ENCODE peak calls at places on chromosomes 11 and 22, in six cellular contexts. B is WTC11, Z is HepG2, F is K562, J is H1, X is GM12878. E is an unnamed sample.

GRCh38 chr22:37511368-37512104 is 7.7 kb downstream of the CARD10 start:
- DNase-seq in B (no peak), Z (no peak), F (no peak), J (no peak), X (no peak), E (no peak)

GRCh38 chr22:29702025-29702930 is 17.5 kb upstream of the CABP7 start:
- DNase-seq in B (no peak), Z (no peak), F (no peak), J (no peak), X (no peak), E (no peak)

GRCh38 chr11:132131051-132131450 is 760.6 kb downstream of the NTM start:
- DNase-seq in B (no peak), Z (no peak), F (no peak), J (no peak), X (no peak), E (no peak)

GRCh38 chr11:45288395-45288794 is 2.3 kb upstream of the SYT13 start:
- DNase-seq in B (no peak), Z (no peak), F (no peak), J (no peak), X (no peak), E (no peak)

GRCh38 chr22:22710719-22711531 is 66.5 kb downstream of the GGTLC2 start:
- DNase-seq in B (peak), Z (peak), F (peak), J (no peak), X (no peak), E (peak)

GRCh38 chr11:73507086-73507485 is 90.8 kb downstream of the FAM168A start:
- DNase-seq in B (no peak), Z (no peak), F (no peak), J (no peak), X (no peak), E (no peak)

GRCh38 chr22:45678961-45679912 is 7.6 kb downstream of the ATXN10 start:
- DNase-seq in B (no peak), Z (no peak), F (no peak), J (no peak), X (peak), E (no peak)

GRCh38 chr11:3165152-3165705 is at the start of gene OSBPL5:
- DNase-seq in B (peak), Z (no peak), F (peak), J (no peak), X (no peak), E (peak)

GRCh38 chr11:34356918-34357645 is 728 bp downstream of the ABTB2 start:
- DNase-seq in B (peak), Z (no peak), F (no peak), J (no peak), X (no peak), E (peak)

GRCh38 chr11:116731097-116731761 is 41.6 kb downstream of the BUD13 start:
- DNase-seq in B (peak), Z (peak), F (no peak), J (no peak), X (no peak), E (peak)

GRCh38 chr22:37742374-37743092 is 45.7 kb downstream of the TRIOBP start:
- DNase-seq in B (no peak), Z (no peak), F (no peak), J (no peak), X (no peak), E (no peak)

GRCh38 chr11:32584921-32585320 is 1.3 kb downstream of the EIF3M start:
- DNase-seq in B (no peak), Z (no peak), F (peak), J (no peak), X (no peak), E (peak)

GRCh38 chr11:14519692-14520085 is 497 bp downstream of the PSMA1 start:
- DNase-seq in B (no peak), Z (no peak), F (no peak), J (no peak), X (peak), E (no peak)

DNA sequence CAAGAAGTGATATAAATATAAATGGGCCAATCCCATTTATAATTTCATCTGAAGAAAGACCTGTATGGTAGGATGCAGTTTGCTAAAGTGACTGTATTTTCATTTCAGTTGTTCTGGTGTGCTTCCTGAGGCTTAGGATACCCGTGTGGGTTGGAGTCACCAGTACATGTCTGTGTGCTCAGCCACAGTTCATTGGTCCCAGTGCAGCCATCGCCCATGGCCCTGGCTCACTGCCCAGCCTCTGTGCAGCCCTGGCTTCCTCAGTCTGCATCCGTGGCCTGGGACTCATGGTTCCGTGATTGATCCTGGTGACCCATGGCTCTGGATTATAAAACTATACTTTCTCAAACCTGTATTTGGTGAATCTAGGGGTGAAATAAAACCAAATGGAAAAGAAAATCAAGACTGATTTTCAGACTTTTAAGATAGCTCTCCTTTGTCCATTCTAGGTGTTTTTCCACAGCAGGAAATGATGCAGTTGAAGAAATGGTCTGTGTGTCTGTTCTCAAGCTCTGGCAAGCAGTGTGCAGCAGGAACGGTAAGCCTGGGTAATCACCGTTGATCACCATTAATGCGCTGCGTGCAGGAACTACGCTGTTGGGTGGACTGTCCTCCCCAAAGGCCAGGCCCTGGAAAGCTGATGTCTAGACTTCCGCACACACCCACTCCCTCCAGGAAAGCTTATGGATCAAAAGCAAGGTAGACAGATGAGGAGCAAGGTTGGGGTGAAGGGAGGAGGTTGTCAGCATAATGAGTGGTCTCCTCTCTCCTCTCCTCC is 27.2 kb downstream of the TTC12 start:
- DNase-seq in B (no peak), Z (no peak), F (no peak), J (no peak), X (no peak), E (no peak)
- TF ChIP-seq CREB1 in B (no peak), Z (no peak), F (no peak), J (no peak), X (no peak), E (no peak)

DNA sequence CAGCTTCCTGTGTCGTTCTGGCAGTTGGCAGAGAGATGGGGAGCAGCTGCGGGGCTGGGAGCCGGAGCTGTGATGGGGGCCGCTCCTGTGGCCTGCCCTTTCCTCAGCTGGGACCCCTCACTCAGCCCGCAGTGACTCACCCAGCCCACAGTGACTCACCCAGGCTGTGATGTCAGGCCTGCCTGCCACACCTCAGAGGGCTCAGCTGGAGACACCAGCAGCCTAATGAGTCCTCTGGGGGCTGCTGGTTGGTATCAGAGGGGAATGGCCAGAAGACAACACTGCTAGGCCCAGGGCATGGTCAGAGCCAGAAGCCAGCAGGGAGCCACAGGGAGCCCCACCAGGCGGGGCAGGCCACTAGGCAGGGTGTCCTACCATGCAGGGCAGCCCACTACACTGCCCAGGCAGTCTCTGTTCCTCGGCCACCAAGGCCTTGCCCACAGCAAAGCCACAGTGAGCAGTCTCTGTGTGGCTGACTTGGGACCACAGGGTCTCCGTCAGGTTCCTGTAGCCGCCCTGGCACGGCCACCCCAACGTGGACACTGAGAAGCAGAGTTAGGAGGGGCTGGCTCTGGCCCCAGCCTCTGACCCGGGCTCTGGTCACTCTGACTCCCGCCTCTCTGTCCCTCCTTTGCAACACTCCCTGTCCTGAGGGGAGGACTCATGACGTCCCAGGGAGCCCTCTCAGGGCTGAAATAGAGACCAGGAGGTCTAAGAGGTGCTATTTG is 4.3 kb upstream of the FXYD2 start:
- DNase-seq in B (no peak), Z (no peak), F (peak), J (no peak), X (no peak), E (no peak)
- TF ChIP-seq CREB1 in B (no peak), Z (no peak), F (no peak), J (no peak), X (no peak), E (no peak)

GRCh38 chr22:36299911-36300310 is 47.0 kb downstream of the APOL1 start:
- DNase-seq in B (no peak), Z (no peak), F (no peak), J (no peak), X (no peak), E (no peak)
- TF ChIP-seq CREB1 in B (no peak), Z (no peak), F (no peak), J (no peak), X (no peak), E (no peak)

DNA sequence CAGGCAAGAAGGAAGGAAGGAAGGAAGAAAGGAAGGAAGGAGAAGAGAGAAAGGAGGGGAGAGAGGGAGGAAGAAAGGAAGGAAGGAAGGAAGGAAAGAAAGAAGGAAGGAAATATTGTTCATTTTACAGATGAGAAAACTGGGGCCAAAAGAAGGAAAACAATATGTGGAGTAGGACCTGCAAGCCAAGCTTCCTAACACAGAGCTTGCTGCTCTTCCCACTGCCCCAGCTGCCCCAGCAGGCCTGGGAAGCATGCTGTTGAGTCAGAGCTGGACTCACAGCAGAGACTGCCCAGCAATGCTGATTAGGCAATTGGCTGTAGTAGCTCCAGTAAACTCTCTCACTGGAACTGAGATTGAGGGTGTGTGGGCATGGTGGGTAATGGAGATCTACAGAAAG is 42.6 kb upstream of the SMCO4 start:
- DNase-seq in B (no peak), Z (no peak), F (peak), J (no peak), X (no peak), E (no peak)
- TF ChIP-seq CREB1 in B (no peak), Z (no peak), F (no peak), J (no peak), X (no peak), E (no peak)

DNA sequence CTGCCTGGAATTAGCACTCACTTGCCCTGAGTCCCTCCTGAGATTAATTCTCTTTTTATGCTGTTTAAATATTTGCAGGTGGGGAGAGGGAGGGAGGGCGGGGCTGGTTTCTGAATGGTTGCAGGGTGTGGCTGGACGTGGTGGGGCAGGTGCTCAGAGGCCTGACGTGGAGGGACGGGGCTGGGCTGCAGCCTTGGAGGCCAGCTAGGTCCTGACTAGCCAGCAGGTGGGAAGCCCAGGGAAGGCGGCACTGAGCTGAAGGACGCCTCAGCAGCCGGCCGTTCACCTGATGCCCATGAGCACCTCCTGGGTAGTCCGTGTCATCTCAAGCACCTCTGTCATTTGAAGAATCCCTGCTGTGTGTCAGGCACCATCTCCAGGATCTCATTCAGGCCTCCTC is 21.3 kb downstream of the SGSM1 start:
- DNase-seq in B (no peak), Z (no peak), F (no peak), J (no peak), X (no peak), E (no peak)
- TF ChIP-seq CREB1 in B (no peak), Z (no peak), F (no peak), J (no peak), X (no peak), E (no peak)

GRCh38 chr22:30883586-30884145 is 84.9 kb downstream of the MORC2 start:
- DNase-seq in B (no peak), Z (no peak), F (no peak), J (no peak), X (no peak), E (no peak)

GRCh38 chr22:30882974-30883533 is 85.5 kb downstream of the MORC2 start:
- DNase-seq in B (no peak), Z (no peak), F (peak), J (no peak), X (no peak), E (no peak)

GRCh38 chr22:30885591-30885990 is 83.0 kb downstream of the MORC2 start:
- DNase-seq in B (peak), Z (no peak), F (no peak), J (no peak), X (no peak), E (no peak)

GRCh38 chr22:30884211-30885000 is 84.2 kb downstream of the MORC2 start:
- DNase-seq in B (no peak), Z (no peak), F (no peak), J (no peak), X (no peak), E (no peak)

GRCh38 chr22:30885001-30885366 is 83.6 kb downstream of the MORC2 start:
- DNase-seq in B (no peak), Z (no peak), F (no peak), J (no peak), X (no peak), E (no peak)
- TF ChIP-seq CREB1 in B (no peak), Z (no peak), F (no peak), J (no peak), X (no peak), E (no peak)

E was measured in GM23338.